ENCODE peak calls at places on chromosomes 13 and 19, in six cellular contexts. One of them, this sample, is unnamed.

GRCh38 chr13:94470126-94470525 is 9.4 kb downstream of the DCT start:
- DNase-seq in H9: no peak
- DNase-seq in mesendoderm: no peak
- DNase-seq in mesenchymal stem cell: no peak
- DNase-seq in IMR-90: no peak
- DNase-seq in H1: no peak
- DNase-seq in this sample: no peak

GRCh38 chr19:18809149-18809978 is 18.3 kb upstream of the COMP start:
- DNase-seq in mesenchymal stem cell: peak
- DNase-seq in H1: no peak
- DNase-seq in H9: no peak
- DNase-seq in mesendoderm: no peak
- DNase-seq in IMR-90: peak
- DNase-seq in this sample: peak

GRCh38 chr19:58572818-58573657 is at the start of gene MZF1:
- DNase-seq in H1: peak
- DNase-seq in IMR-90: peak
- DNase-seq in H9: peak
- DNase-seq in mesendoderm: peak
- DNase-seq in mesenchymal stem cell: peak
- DNase-seq in this sample: peak

GRCh38 chr19:47702671-47703070 is 10.6 kb upstream of the EHD2 start:
- DNase-seq in H9: no peak
- DNase-seq in mesendoderm: no peak
- DNase-seq in mesenchymal stem cell: no peak
- DNase-seq in IMR-90: no peak
- DNase-seq in H1: no peak
- DNase-seq in this sample: no peak

GRCh38 chr13:114303700-114304327 is 10.5 kb upstream of the CHAMP1 start:
- DNase-seq in H1: peak
- DNase-seq in IMR-90: no peak
- DNase-seq in mesendoderm: peak
- DNase-seq in mesenchymal stem cell: no peak
- DNase-seq in H9: no peak
- DNase-seq in this sample: no peak

GRCh38 chr13:75398072-75398471 is 83.9 kb downstream of the TBC1D4 start:
- DNase-seq in H1: no peak
- DNase-seq in H9: no peak
- DNase-seq in IMR-90: no peak
- DNase-seq in mesendoderm: no peak
- DNase-seq in mesenchymal stem cell: no peak
- DNase-seq in this sample: no peak

GRCh38 chr13:95485518-95486144 is 66.9 kb upstream of the CLDN10 start:
- DNase-seq in H1: no peak
- DNase-seq in mesenchymal stem cell: no peak
- DNase-seq in mesendoderm: no peak
- DNase-seq in H9: no peak
- DNase-seq in IMR-90: no peak
- DNase-seq in this sample: no peak

GRCh38 chr13:40013554-40013953 is 358.1 kb downstream of the COG6 start:
- DNase-seq in mesendoderm: no peak
- DNase-seq in mesenchymal stem cell: no peak
- DNase-seq in H9: no peak
- DNase-seq in IMR-90: no peak
- DNase-seq in H1: no peak
- DNase-seq in this sample: no peak

GRCh38 chr13:98658131-98658530 is 81.2 kb upstream of the STK24 start:
- DNase-seq in mesenchymal stem cell: no peak
- DNase-seq in H9: no peak
- DNase-seq in mesendoderm: no peak
- DNase-seq in H1: no peak
- DNase-seq in IMR-90: no peak
- DNase-seq in this sample: peak

GRCh38 chr13:27976362-27977177 is 7.5 kb upstream of the CDX2 start:
- DNase-seq in mesendoderm: no peak
- DNase-seq in H9: peak
- DNase-seq in IMR-90: no peak
- DNase-seq in mesenchymal stem cell: no peak
- DNase-seq in H1: peak
- DNase-seq in this sample: no peak

GRCh38 chr19:56108447-56109195 is 12.5 kb downstream of the ZNF787 start:
- DNase-seq in H1: no peak
- DNase-seq in mesenchymal stem cell: no peak
- DNase-seq in IMR-90: peak
- DNase-seq in H9: no peak
- DNase-seq in mesendoderm: no peak
- DNase-seq in this sample: no peak
- H2BK5ac ChIP-seq in H1: peak
- H2BK5ac ChIP-seq in mesenchymal stem cell: no peak
- H2BK5ac ChIP-seq in IMR-90: no peak
- H2BK5ac ChIP-seq in H9: no peak
- H2BK5ac ChIP-seq in mesendoderm: no peak
- H2BK5ac ChIP-seq in this sample: no peak

DNA sequence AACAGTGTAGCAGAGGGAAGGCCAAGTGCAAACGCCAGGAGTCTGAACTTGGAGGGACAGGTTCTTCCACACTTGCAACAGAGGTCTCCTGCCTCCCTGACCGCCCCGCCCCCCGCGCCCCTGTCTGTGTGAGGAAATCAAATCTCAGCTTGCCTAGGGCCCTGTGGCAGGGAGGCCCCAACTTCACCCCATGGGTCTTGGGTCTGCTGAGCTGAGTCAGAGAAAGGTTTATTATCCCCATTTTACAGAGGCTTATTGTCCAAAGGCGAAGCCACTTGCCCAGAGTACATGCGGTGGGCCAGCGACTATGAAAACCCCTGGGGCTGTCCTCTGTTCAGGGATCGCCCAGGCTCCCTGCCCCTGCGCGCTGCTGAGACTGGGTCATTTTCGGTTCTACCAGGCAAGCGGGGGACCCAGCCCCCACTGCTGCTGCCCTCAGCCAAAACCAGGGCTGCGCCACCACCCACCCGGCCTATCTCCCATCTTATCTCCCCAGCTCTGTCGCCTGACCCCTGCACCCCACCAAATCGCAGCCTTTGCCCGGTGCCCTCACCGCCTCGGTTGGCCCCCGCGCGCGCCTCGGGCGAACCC is 956 bp upstream of the CERS4 start:
- DNase-seq in mesendoderm: peak
- DNase-seq in H9: peak
- DNase-seq in H1: peak
- DNase-seq in IMR-90: no peak
- DNase-seq in mesenchymal stem cell: no peak
- DNase-seq in this sample: no peak
- H2BK5ac ChIP-seq in mesendoderm: peak
- H2BK5ac ChIP-seq in H9: no peak
- H2BK5ac ChIP-seq in H1: peak
- H2BK5ac ChIP-seq in IMR-90: no peak
- H2BK5ac ChIP-seq in mesenchymal stem cell: no peak
- H2BK5ac ChIP-seq in this sample: peak

GRCh38 chr13:100485265-100485664 is 103.3 kb downstream of the GGACT start:
- DNase-seq in IMR-90: no peak
- DNase-seq in H9: no peak
- DNase-seq in H1: no peak
- DNase-seq in mesendoderm: no peak
- DNase-seq in mesenchymal stem cell: no peak
- DNase-seq in this sample: no peak
- H2BK5ac ChIP-seq in IMR-90: no peak
- H2BK5ac ChIP-seq in H9: no peak
- H2BK5ac ChIP-seq in H1: no peak
- H2BK5ac ChIP-seq in mesendoderm: no peak
- H2BK5ac ChIP-seq in mesenchymal stem cell: no peak
- H2BK5ac ChIP-seq in this sample: no peak

DNA sequence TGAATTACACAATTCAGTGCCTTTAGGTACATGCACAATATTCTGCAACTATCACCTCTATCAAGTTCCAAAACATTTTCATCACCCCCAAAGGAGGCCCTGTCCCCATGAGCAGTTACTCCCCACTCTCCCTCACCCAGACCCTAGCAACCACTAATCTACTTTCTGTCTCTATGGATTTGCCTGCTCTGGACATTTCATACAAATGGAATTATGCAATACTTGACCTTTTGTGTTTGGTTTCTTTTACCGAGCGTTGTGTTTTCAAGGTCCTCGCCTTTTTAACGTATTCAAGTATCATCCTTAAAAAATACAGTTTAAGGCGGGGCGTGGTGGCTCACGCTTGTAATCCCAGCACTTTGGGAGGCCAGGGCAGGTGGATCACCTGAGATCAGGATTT is 159.6 kb downstream of the IER2 start:
- DNase-seq in mesenchymal stem cell: no peak
- DNase-seq in IMR-90: no peak
- DNase-seq in H9: no peak
- DNase-seq in mesendoderm: no peak
- DNase-seq in H1: no peak
- DNase-seq in this sample: no peak
- H2BK5ac ChIP-seq in mesenchymal stem cell: no peak
- H2BK5ac ChIP-seq in IMR-90: no peak
- H2BK5ac ChIP-seq in H9: no peak
- H2BK5ac ChIP-seq in mesendoderm: no peak
- H2BK5ac ChIP-seq in H1: no peak
- H2BK5ac ChIP-seq in this sample: no peak

GRCh38 chr19:14474827-14475226 is 327 bp downstream of the PTGER1 start:
- DNase-seq in H9: no peak
- DNase-seq in mesenchymal stem cell: no peak
- DNase-seq in H1: no peak
- DNase-seq in IMR-90: no peak
- DNase-seq in mesendoderm: no peak
- DNase-seq in this sample: no peak

GRCh38 chr19:14476663-14477401 is 1.7 kb upstream of the PTGER1 start:
- DNase-seq in IMR-90: peak
- DNase-seq in H1: peak
- DNase-seq in mesenchymal stem cell: peak
- DNase-seq in H9: no peak
- DNase-seq in mesendoderm: peak
- DNase-seq in this sample: peak

GRCh38 chr19:14476307-14476662 is 1.1 kb upstream of the PTGER1 start:
- DNase-seq in mesenchymal stem cell: no peak
- DNase-seq in mesendoderm: no peak
- DNase-seq in H1: no peak
- DNase-seq in H9: no peak
- DNase-seq in IMR-90: no peak
- DNase-seq in this sample: no peak

GRCh38 chr19:14473915-14474578 is 1.1 kb downstream of the PTGER1 start:
- DNase-seq in mesendoderm: no peak
- DNase-seq in mesenchymal stem cell: no peak
- DNase-seq in IMR-90: no peak
- DNase-seq in H1: peak
- DNase-seq in H9: no peak
- DNase-seq in this sample: peak

DNA sequence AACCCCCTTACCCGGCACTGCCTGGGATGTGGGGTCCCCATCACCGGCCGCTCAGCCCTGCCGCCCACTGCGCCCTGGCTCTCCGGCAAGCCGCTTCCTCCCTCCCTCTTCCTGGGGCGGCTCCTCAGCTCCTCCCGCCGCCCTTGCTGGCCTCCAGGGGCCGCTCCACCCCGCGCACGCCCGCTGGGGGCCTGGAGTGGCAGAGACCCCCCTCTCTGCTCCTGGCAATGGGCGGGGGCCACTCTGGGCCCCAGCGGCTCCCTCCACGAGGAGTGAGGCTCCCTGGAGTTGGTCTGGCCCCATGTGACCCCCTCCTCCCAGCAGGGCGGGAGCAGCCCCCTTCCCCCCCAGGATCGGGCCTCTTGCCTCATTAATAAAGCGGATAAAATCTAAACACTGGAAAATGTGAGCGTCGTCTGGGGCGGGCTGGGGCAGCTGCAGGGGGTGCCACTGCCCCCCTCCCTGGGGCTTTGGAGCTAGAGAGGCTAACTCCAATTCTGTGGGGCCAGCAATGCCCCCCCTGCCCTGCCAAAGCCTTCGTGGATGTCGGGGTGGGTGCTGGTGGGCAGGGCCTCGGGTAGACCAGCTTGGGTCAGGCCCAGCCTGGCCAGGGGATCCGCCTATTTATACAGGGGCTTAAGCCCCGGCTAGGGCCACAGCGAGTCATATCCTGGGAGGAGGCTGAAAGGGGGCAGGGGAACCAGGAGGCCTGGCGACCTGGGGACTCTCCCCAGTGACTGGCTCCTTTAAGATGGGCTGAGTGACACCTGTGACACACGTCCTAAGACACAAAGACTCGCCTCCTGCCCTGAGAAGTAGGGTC is at the start of gene PTGER1:
- DNase-seq in mesendoderm: peak
- DNase-seq in H9: peak
- DNase-seq in H1: peak
- DNase-seq in mesenchymal stem cell: peak
- DNase-seq in IMR-90: peak
- DNase-seq in this sample: peak
- H2BK5ac ChIP-seq in mesendoderm: no peak
- H2BK5ac ChIP-seq in H9: no peak
- H2BK5ac ChIP-seq in H1: no peak
- H2BK5ac ChIP-seq in mesenchymal stem cell: no peak
- H2BK5ac ChIP-seq in IMR-90: peak
- H2BK5ac ChIP-seq in this sample: no peak

DNA sequence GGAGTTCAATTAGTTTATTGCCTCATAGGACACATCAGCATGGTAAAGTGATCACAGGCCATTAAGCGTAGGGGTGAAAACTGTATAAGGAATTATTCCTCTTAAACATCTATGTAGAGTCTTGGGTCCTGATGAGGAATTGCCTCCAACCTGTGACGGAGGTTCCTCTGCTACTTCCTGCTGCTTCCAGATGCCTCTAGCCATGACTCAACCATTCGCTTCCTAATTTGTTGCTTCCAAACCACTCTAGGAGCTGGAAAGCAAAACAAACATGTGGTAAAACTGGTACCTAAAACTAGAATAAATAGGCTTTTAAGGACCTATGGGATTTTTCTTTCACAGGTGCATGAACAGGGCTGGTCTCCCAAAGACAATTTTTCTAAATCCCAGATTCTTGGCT is 253.8 kb downstream of the KLF12 start:
- DNase-seq in mesenchymal stem cell: peak
- DNase-seq in IMR-90: peak
- DNase-seq in H9: no peak
- DNase-seq in mesendoderm: peak
- DNase-seq in H1: no peak
- DNase-seq in this sample: no peak
- H2BK5ac ChIP-seq in mesenchymal stem cell: no peak
- H2BK5ac ChIP-seq in IMR-90: no peak
- H2BK5ac ChIP-seq in H9: no peak
- H2BK5ac ChIP-seq in mesendoderm: no peak
- H2BK5ac ChIP-seq in H1: no peak
- H2BK5ac ChIP-seq in this sample: no peak

DNA sequence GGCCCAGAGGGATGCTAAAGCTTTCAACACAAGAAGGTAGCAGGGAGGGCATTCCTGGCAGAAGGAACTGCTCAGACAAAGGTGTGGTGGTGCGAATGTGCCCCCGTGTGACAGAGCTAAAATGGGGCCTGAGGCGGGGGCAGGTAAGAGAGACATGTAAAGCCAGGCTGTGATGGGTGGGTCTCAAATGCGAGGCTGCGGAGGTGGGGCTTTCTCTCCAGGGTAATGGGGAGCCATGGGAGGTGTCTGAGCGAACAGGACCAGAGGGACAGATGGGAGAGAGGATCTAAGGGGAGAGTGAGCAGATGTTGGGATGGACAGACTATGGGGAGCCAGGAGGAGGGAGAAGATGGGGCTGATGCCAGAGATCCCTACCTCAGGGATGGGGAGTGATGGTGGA is 44.7 kb upstream of the NFIC start:
- DNase-seq in mesenchymal stem cell: no peak
- DNase-seq in mesendoderm: no peak
- DNase-seq in H1: no peak
- DNase-seq in IMR-90: no peak
- DNase-seq in H9: no peak
- DNase-seq in this sample: no peak
- H2BK5ac ChIP-seq in mesenchymal stem cell: no peak
- H2BK5ac ChIP-seq in mesendoderm: no peak
- H2BK5ac ChIP-seq in H1: no peak
- H2BK5ac ChIP-seq in IMR-90: no peak
- H2BK5ac ChIP-seq in H9: no peak
- H2BK5ac ChIP-seq in this sample: no peak